ENCODE peak calls at places on chromosomes 12 and 14, in four cellular contexts. I, G, J and F are unnamed samples.

GRCh38 chr12:124364543-124364942 is 69.7 kb downstream of the RFLNA start:
- DNase-seq in I (no peak), G (no peak), J (no peak), F (no peak)

GRCh38 chr12:107319536-107320030 is 226.2 kb upstream of the CRY1 start:
- DNase-seq in I (no peak), G (no peak), J (no peak), F (no peak)

GRCh38 chr12:62640910-62641448 is 174.4 kb downstream of the MON2 start:
- DNase-seq in I (peak; percentile 68), G (peak; percentile 70), J (no peak), F (no peak)

GRCh38 chr12:113854385-113855136 is 111.6 kb downstream of the RBM19 start:
- DNase-seq in I (no peak), G (no peak), J (no peak), F (no peak)

GRCh38 chr14:49479432-49479831 is 106.7 kb downstream of the RPS29 start:
- DNase-seq in I (no peak), G (no peak), J (no peak), F (no peak)

GRCh38 chr12:5391638-5392037 is 40.3 kb upstream of the NTF3 start:
- DNase-seq in I (peak; percentile 21), G (peak; percentile 93), J (no peak), F (no peak)

GRCh38 chr14:72777636-72778035 is 116.3 kb downstream of the DPF3 start:
- DNase-seq in I (no peak), G (no peak), J (no peak), F (no peak)

GRCh38 chr12:13452955-13453570 is 256.5 kb downstream of the EMP1 start:
- DNase-seq in I (no peak), G (no peak), J (no peak), F (no peak)

GRCh38 chr12:119683413-119683812 is 15.5 kb downstream of the PRKAB1 start:
- DNase-seq in I (peak; percentile 63), G (no peak), J (no peak), F (no peak)

GRCh38 chr12:27535318-27535717 is 11.3 kb downstream of the PPFIBP1 start:
- DNase-seq in I (no peak), G (no peak), J (no peak), F (no peak)

GRCh38 chr12:124365726-124366430 is 71.0 kb downstream of the RFLNA start:
- DNase-seq in I (no peak), G (no peak), J (no peak), F (no peak)

GRCh38 chr14:34199585-34199984 is 248.7 kb upstream of the EGLN3 start:
- DNase-seq in I (peak; percentile 46), G (peak; percentile 11), J (no peak), F (no peak)

GRCh38 chr12:78671295-78671694 is 193.3 kb upstream of the SYT1 start:
- DNase-seq in I (peak; percentile 96), G (no peak), J (no peak), F (no peak)

GRCh38 chr14:104350463-104351185 is 212.2 kb downstream of the KIF26A start:
- DNase-seq in I (no peak), G (no peak), J (no peak), F (no peak)

GRCh38 chr12:46401703-46402102 is 29.1 kb upstream of the SLC38A2 start:
- DNase-seq in I (peak; percentile 58), G (no peak), J (no peak), F (no peak)

DNA sequence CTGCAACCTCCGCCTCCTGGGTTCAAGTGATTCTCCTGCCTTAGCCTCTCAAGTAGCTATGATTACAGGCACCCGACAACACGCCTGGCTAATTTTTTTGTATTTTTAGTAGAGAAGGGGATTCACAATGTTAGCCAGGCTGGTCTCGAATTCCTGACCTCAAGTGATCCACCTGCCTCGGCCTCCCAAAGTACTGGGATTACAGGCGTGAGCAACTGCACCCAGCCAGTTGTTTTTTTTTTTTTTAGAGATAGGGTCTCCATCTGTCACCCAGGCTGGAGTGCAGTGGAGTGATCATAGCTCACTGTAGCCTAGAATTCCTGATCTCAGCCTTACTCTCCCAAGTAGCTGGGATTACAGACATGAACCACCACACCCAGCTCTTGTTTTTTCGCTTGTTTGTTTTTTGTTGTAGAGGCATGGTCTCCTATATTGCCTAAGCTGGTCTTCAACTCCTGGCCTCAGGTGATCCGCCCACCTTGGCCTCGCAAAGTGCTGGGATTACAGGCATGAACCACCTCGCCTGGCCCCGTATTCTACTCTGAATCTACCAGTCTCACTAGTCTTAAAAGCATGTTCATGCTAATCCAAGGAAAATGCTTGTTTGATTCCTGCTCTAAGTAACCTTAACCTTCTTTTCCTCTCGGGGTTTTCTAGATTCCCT is 31.7 kb upstream of the STRN3 start:
- DNase-seq in I (no peak), G (no peak), J (no peak), F (no peak)
- H4K5ac ChIP-seq in I (no peak overlapping the region), G (no peak overlapping the region), J (no peak overlapping the region), F (no peak overlapping the region)

GRCh38 chr12:61011767-61012423 is 1248.3 kb upstream of the USP15 start:
- DNase-seq in I (no peak), G (no peak), J (no peak), F (no peak)

DNA sequence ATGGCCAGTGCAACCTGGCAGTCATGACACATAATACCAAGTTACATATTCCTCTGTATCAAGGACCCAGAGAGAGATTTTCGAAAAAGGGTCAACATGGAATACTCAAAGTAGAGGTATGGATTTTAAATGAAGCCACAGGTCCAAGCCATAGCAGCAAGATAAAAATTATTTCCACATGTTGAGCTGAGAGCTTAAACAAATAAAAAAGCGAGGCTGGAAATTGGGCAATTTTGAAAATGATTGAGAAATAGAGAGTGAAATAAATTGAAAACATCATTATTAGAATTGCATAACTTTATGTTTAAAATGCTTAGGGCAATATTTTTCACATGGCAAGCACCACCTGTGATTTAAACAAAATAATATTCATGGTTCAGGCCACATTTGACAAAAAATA is 1251.0 kb upstream of the USP15 start:
- DNase-seq in I (no peak), G (no peak), J (no peak), F (no peak)
- H3K4me2 ChIP-seq in I (no peak overlapping the region), G (no peak overlapping the region), J (no peak overlapping the region), F (no peak overlapping the region)

DNA sequence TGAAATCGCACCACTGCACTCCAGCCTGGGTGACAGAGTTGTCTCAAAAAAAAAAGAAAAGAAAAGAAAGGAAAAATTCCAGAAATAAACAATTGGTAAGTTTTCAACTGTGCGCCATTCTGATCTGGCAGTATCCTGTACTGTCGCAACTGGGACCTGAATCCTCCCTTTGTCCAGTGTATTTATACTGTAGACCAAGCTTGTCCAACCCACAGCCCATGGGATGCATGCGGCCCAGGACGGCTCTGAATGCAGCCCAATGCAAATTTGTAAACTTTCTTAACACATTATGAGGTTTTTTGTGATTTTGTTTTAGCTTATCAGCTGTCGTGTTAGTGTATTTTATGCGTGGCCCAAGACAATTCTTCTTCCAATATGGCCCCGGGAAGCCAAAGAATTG is 84.7 kb downstream of the TMCC3 start:
- DNase-seq in I (no peak), G (no peak), J (no peak), F (no peak)
- H4K5ac ChIP-seq in I (no peak overlapping the region), G (no peak overlapping the region), J (no peak overlapping the region), F (no peak overlapping the region)

GRCh38 chr12:28606967-28607557 is 416.8 kb downstream of the CCDC91 start:
- DNase-seq in I (no peak), G (no peak), J (no peak), F (no peak)

GRCh38 chr12:28611501-28611900 is 421.2 kb downstream of the CCDC91 start:
- DNase-seq in I (no peak), G (no peak), J (no peak), F (no peak)

GRCh38 chr12:28610401-28611114 is 420.3 kb downstream of the CCDC91 start:
- DNase-seq in I (no peak), G (no peak), J (no peak), F (no peak)

GRCh38 chr12:28611115-28611435 is 420.8 kb downstream of the CCDC91 start:
- DNase-seq in I (peak; percentile 93), G (no peak), J (no peak), F (no peak)
- H3K4me2 ChIP-seq in I (peak overlapping the region; percentile 40), G (no peak overlapping the region), J (no peak overlapping the region), F (no peak overlapping the region)

GRCh38 chr12:9951026-9951652 is 19.0 kb upstream of the CLEC2A start:
- DNase-seq in I (no peak), G (no peak), J (no peak), F (no peak)
- H4K5ac ChIP-seq in I (no peak overlapping the region), G (no peak overlapping the region), J (no peak overlapping the region), F (no peak overlapping the region)

DNA sequence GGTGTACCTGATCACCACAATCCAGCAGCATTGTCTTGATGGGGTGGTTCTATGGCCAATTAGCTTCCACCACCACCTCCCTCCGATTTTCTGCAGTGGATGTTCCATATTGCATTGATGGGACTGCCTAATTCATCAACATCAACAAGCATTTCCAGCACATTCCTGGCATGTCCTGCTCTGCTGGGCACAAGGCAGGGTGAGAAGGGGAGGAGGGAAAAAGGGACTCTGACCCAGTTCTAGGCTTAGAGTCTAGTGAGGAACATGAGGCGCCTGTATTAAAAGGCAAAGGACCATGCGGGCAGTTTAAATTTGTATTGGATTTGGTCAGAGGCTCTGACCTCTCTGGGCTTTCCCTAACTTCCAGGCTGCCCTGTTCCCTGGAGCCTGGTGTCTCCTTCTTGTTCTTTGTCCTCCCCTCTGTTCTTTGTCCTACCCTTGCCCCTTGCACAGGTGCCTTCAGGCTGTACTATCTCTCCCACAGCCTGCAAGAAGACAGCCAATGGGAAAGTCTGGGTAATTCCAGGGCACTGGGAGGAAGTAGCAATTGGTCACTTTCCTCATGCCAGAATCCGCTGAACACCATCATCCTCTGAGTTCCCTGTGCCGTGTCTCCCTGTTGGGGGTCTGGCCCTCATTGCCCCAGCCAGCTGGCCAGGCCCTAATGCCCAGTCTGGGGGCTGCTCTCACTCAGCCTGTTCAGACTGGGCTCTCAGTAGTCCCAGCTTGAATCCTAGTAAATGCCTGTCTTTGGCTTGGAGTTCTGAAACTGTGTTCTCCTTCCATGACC is 43.3 kb downstream of the TSPAN11 start:
- DNase-seq in I (no peak), G (no peak), J (no peak), F (no peak)
- H3K4me2 ChIP-seq in I (no peak overlapping the region), G (no peak overlapping the region), J (no peak overlapping the region), F (no peak overlapping the region)

DNA sequence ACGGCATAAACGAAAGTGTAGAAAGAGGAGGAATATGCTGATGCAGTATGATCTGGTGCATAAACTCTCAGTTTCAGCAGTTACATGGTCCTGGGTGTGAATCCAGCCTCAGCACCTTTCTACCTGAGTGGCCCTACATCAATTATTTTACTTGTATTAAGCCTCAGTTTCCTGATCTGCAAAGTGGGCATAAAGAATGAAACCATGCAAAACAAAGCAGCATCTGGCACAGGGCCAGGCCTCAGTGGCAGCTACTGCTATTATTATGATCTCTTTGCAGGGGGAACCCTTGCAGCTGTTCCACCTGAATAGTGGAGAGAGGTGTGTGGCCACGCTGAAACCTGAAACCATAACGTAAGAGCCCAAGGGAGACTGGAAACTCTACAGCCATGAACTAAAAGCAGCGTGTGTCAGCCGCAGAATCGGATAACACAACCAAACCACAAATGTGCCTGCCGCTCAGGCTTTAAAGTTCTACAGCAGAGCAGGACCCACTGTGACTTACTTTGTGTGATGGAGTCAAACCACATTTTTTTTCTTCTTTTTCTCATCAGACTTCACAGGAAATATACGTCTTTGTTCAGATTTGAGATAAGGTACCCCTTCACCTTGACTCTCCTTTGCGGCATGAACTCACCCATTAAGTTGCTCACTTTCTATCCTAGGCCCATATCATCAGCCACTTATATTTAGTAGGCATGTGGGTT is 29.2 kb upstream of the FOS start:
- DNase-seq in I (no peak), G (no peak), J (no peak), F (peak; percentile 46)
- H4K5ac ChIP-seq in I (no peak overlapping the region), G (no peak overlapping the region), J (no peak overlapping the region), F (no peak overlapping the region)

GRCh38 chr12:49208146-49208545 is 19.3 kb upstream of the TUBA1A start:
- DNase-seq in I (no peak), G (no peak), J (no peak), F (no peak)
- H3K4me2 ChIP-seq in I (no peak overlapping the region), G (no peak overlapping the region), J (no peak overlapping the region), F (no peak overlapping the region)

GRCh38 chr12:66713984-66714383 is 35.1 kb upstream of the GRIP1 start:
- DNase-seq in I (no peak), G (no peak), J (no peak), F (no peak)
- H4K5ac ChIP-seq in I (no peak overlapping the region), G (no peak overlapping the region), J (no peak overlapping the region), F (no peak overlapping the region)